ENCODE peak calls at places on chromosome 15, in ten cellular contexts. One of them, this sample, is unnamed.

GRCh38 chr15:85482896-85483295 is 102.5 kb downstream of the AKAP13 start:
- DNase-seq in choroid plexus epithelial cell: peak; percentile 83
- DNase-seq in Peyer's patch: no peak
- DNase-seq in fibroblast of lung: peak; percentile 85
- DNase-seq in fibroblast of mammary gland: peak; percentile 90
- DNase-seq in right atrium auricular region: no peak
- DNase-seq in Caco-2: no peak
- DNase-seq in retinal pigment epithelial cell: no peak
- DNase-seq in breast epithelium: no peak
- DNase-seq in colonic mucosa: no peak
- DNase-seq in this sample: peak; percentile 56

GRCh38 chr15:99477745-99478525 is 87.8 kb upstream of the MEF2A start:
- DNase-seq in choroid plexus epithelial cell: no peak
- DNase-seq in Peyer's patch: no peak
- DNase-seq in fibroblast of lung: no peak
- DNase-seq in fibroblast of mammary gland: no peak
- DNase-seq in right atrium auricular region: peak; percentile 58
- DNase-seq in Caco-2: no peak
- DNase-seq in retinal pigment epithelial cell: no peak
- DNase-seq in breast epithelium: no peak
- DNase-seq in colonic mucosa: no peak
- DNase-seq in this sample: no peak

GRCh38 chr15:40104865-40105516 is 3.7 kb downstream of the BMF start:
- DNase-seq in choroid plexus epithelial cell: peak; percentile 90
- DNase-seq in Peyer's patch: peak; percentile 92
- DNase-seq in fibroblast of lung: peak; percentile 88
- DNase-seq in fibroblast of mammary gland: peak; percentile 78
- DNase-seq in right atrium auricular region: peak; percentile 92
- DNase-seq in Caco-2: peak; percentile 82
- DNase-seq in retinal pigment epithelial cell: no peak
- DNase-seq in breast epithelium: peak; percentile 85
- DNase-seq in colonic mucosa: peak; percentile 94
- DNase-seq in this sample: peak; percentile 88

GRCh38 chr15:84023636-84024035 is 211.9 kb upstream of the GOLGA6L4 start:
- DNase-seq in choroid plexus epithelial cell: peak; percentile 63
- DNase-seq in Peyer's patch: no peak
- DNase-seq in fibroblast of lung: peak; percentile 63
- DNase-seq in fibroblast of mammary gland: peak; percentile 62
- DNase-seq in right atrium auricular region: no peak
- DNase-seq in Caco-2: no peak
- DNase-seq in retinal pigment epithelial cell: no peak
- DNase-seq in breast epithelium: no peak
- DNase-seq in colonic mucosa: peak; percentile 26
- DNase-seq in this sample: peak; percentile 66

GRCh38 chr15:86164222-86164898 is 84.7 kb downstream of the AGBL1 start:
- DNase-seq in choroid plexus epithelial cell: no peak
- DNase-seq in Peyer's patch: no peak
- DNase-seq in fibroblast of lung: no peak
- DNase-seq in fibroblast of mammary gland: peak; percentile 0
- DNase-seq in right atrium auricular region: no peak
- DNase-seq in Caco-2: no peak
- DNase-seq in retinal pigment epithelial cell: peak; percentile 25
- DNase-seq in breast epithelium: no peak
- DNase-seq in colonic mucosa: no peak
- DNase-seq in this sample: no peak

GRCh38 chr15:57321973-57322601 is 54.2 kb upstream of the CGNL1 start:
- DNase-seq in choroid plexus epithelial cell: no peak
- DNase-seq in Peyer's patch: no peak
- DNase-seq in fibroblast of lung: no peak
- DNase-seq in fibroblast of mammary gland: no peak
- DNase-seq in right atrium auricular region: no peak
- DNase-seq in Caco-2: no peak
- DNase-seq in retinal pigment epithelial cell: no peak
- DNase-seq in breast epithelium: no peak
- DNase-seq in colonic mucosa: no peak
- DNase-seq in this sample: no peak

GRCh38 chr15:89243046-89243690 is 611 bp upstream of the FANCI start:
- DNase-seq in choroid plexus epithelial cell: peak; percentile 37
- DNase-seq in Peyer's patch: no peak
- DNase-seq in fibroblast of lung: peak; percentile 54
- DNase-seq in fibroblast of mammary gland: peak; percentile 53
- DNase-seq in right atrium auricular region: no peak
- DNase-seq in Caco-2: no peak
- DNase-seq in retinal pigment epithelial cell: no peak
- DNase-seq in breast epithelium: no peak
- DNase-seq in colonic mucosa: no peak
- DNase-seq in this sample: peak; percentile 49

GRCh38 chr15:85772668-85773067 is 22.1 kb downstream of the KLHL25 start:
- DNase-seq in choroid plexus epithelial cell: no peak
- DNase-seq in Peyer's patch: no peak
- DNase-seq in fibroblast of lung: no peak
- DNase-seq in fibroblast of mammary gland: no peak
- DNase-seq in right atrium auricular region: no peak
- DNase-seq in Caco-2: no peak
- DNase-seq in retinal pigment epithelial cell: no peak
- DNase-seq in breast epithelium: peak; percentile 69
- DNase-seq in colonic mucosa: peak; percentile 52
- DNase-seq in this sample: no peak

DNA sequence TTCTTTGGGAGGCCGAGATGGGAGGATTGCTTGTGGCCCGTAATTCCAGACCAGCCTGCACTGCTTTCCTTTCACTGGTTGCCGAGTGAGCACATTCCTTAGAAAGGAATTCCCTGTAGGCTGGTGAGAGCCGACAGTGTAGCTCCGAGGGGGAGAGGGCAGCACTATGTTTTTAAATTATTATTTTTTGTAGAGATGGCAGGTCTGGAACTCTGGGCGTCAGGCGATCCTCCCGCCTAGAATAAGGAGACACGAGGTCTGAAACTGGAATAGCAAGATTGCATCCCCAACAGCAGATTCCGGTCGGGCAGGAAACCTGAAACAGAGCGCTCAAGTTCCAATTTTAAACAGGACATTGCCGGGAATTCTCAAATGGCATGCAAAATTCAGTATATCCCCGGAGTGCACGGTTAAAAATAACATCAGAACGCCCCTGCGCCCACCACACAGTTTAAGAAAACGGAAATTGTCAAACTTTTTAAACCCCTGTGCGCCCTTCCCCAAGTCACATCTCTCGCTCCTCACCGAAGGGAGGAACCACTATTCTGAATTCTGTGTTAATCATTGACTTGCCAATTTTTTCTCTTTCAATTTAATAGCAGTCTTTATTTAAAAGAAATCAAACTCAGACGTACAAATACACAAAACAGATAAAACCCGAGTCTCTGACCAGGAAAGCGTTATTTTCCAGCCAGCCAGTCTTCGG is 637 bp upstream of the RNU5B-1 start:
- DNase-seq in choroid plexus epithelial cell: peak; percentile 71
- DNase-seq in Peyer's patch: peak; percentile 67
- DNase-seq in fibroblast of lung: peak; percentile 68
- DNase-seq in fibroblast of mammary gland: peak; percentile 57
- DNase-seq in right atrium auricular region: peak; percentile 82
- DNase-seq in Caco-2: peak; percentile 66
- DNase-seq in retinal pigment epithelial cell: no peak
- DNase-seq in breast epithelium: peak; percentile 59
- DNase-seq in colonic mucosa: peak; percentile 66
- DNase-seq in this sample: peak; percentile 60
- H3K4me3 ChIP-seq in choroid plexus epithelial cell: peak overlapping the region; percentile 61
- H3K4me3 ChIP-seq in Peyer's patch: peak overlapping the region; percentile 43
- H3K4me3 ChIP-seq in fibroblast of lung: peak overlapping the region; percentile 34
- H3K4me3 ChIP-seq in fibroblast of mammary gland: peak overlapping the region; percentile 48
- H3K4me3 ChIP-seq in right atrium auricular region: peak overlapping the region; percentile 61
- H3K4me3 ChIP-seq in Caco-2: peak overlapping the region; percentile 41
- H3K4me3 ChIP-seq in retinal pigment epithelial cell: peak overlapping the region; percentile 61
- H3K4me3 ChIP-seq in breast epithelium: peak overlapping the region; percentile 60
- H3K4me3 ChIP-seq in colonic mucosa: peak overlapping the region; percentile 42
- H3K4me3 ChIP-seq in this sample: peak overlapping the region; percentile 42

GRCh38 chr15:36808401-36809160 is 229.2 kb downstream of the CDIN1 start:
- DNase-seq in choroid plexus epithelial cell: peak; percentile 60
- DNase-seq in Peyer's patch: no peak
- DNase-seq in fibroblast of lung: no peak
- DNase-seq in fibroblast of mammary gland: no peak
- DNase-seq in right atrium auricular region: no peak
- DNase-seq in Caco-2: no peak
- DNase-seq in retinal pigment epithelial cell: no peak
- DNase-seq in breast epithelium: no peak
- DNase-seq in colonic mucosa: no peak
- DNase-seq in this sample: peak; percentile 38

GRCh38 chr15:36811903-36812302 is 232.5 kb downstream of the CDIN1 start:
- DNase-seq in choroid plexus epithelial cell: no peak
- DNase-seq in Peyer's patch: no peak
- DNase-seq in fibroblast of lung: no peak
- DNase-seq in fibroblast of mammary gland: no peak
- DNase-seq in right atrium auricular region: no peak
- DNase-seq in Caco-2: no peak
- DNase-seq in retinal pigment epithelial cell: no peak
- DNase-seq in breast epithelium: no peak
- DNase-seq in colonic mucosa: no peak
- DNase-seq in this sample: no peak

GRCh38 chr15:36809380-36809779 is 230.0 kb downstream of the CDIN1 start:
- DNase-seq in choroid plexus epithelial cell: no peak
- DNase-seq in Peyer's patch: no peak
- DNase-seq in fibroblast of lung: no peak
- DNase-seq in fibroblast of mammary gland: no peak
- DNase-seq in right atrium auricular region: no peak
- DNase-seq in Caco-2: no peak
- DNase-seq in retinal pigment epithelial cell: no peak
- DNase-seq in breast epithelium: no peak
- DNase-seq in colonic mucosa: no peak
- DNase-seq in this sample: no peak

GRCh38 chr15:36814085-36814484 is 234.7 kb downstream of the CDIN1 start:
- DNase-seq in choroid plexus epithelial cell: no peak
- DNase-seq in Peyer's patch: no peak
- DNase-seq in fibroblast of lung: no peak
- DNase-seq in fibroblast of mammary gland: no peak
- DNase-seq in right atrium auricular region: no peak
- DNase-seq in Caco-2: no peak
- DNase-seq in retinal pigment epithelial cell: no peak
- DNase-seq in breast epithelium: no peak
- DNase-seq in colonic mucosa: no peak
- DNase-seq in this sample: no peak

DNA sequence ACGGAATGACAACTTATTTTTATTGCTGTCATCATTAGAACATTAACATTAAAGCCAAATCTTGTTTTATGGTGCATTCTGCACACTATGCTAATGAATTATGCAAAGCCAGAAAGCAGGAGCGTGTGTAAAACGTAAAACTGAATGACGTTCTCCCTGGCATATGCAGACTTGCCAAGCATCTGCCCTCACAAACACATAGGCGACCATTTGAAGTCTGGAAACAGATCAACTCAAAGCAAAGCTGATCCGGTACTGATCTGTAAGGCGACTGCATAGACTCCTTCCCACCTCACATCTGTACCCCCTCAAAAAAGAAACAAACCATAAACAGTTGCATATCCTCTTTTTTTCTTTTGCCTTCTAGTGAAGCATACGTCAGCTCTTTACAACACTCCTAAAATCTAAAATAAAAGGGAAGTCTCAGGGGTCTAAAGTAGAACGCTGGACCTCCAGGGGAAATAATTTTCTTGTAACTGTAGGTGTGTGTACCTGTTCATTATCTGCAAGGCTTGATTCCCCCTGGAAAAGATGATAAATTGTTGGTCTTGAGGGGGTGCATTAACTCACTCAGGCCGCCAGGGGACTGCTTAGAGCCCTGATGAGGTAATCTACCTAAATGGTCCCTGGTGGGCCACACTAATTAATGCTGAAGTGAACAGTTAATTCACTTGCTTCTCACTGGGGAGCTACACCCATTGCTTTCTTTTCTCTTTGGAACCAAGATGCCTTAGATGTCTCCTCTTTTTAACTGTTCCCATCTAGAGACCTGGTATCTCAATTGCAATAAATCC is 231.4 kb downstream of the CDIN1 start:
- DNase-seq in choroid plexus epithelial cell: no peak
- DNase-seq in Peyer's patch: no peak
- DNase-seq in fibroblast of lung: no peak
- DNase-seq in fibroblast of mammary gland: no peak
- DNase-seq in right atrium auricular region: no peak
- DNase-seq in Caco-2: no peak
- DNase-seq in retinal pigment epithelial cell: no peak
- DNase-seq in breast epithelium: no peak
- DNase-seq in colonic mucosa: no peak
- DNase-seq in this sample: no peak
- TF ChIP-seq CTCF in choroid plexus epithelial cell: peak; percentile 44
- TF ChIP-seq CTCF in Peyer's patch: no peak
- TF ChIP-seq CTCF in fibroblast of lung: no peak
- TF ChIP-seq CTCF in fibroblast of mammary gland: peak; percentile 31
- TF ChIP-seq CTCF in right atrium auricular region: no peak
- TF ChIP-seq CTCF in Caco-2: peak; percentile 45
- TF ChIP-seq CTCF in retinal pigment epithelial cell: peak; percentile 38
- TF ChIP-seq CTCF in breast epithelium: no peak
- TF ChIP-seq CTCF in colonic mucosa: no peak
- TF ChIP-seq CTCF in this sample: peak; percentile 30

DNA sequence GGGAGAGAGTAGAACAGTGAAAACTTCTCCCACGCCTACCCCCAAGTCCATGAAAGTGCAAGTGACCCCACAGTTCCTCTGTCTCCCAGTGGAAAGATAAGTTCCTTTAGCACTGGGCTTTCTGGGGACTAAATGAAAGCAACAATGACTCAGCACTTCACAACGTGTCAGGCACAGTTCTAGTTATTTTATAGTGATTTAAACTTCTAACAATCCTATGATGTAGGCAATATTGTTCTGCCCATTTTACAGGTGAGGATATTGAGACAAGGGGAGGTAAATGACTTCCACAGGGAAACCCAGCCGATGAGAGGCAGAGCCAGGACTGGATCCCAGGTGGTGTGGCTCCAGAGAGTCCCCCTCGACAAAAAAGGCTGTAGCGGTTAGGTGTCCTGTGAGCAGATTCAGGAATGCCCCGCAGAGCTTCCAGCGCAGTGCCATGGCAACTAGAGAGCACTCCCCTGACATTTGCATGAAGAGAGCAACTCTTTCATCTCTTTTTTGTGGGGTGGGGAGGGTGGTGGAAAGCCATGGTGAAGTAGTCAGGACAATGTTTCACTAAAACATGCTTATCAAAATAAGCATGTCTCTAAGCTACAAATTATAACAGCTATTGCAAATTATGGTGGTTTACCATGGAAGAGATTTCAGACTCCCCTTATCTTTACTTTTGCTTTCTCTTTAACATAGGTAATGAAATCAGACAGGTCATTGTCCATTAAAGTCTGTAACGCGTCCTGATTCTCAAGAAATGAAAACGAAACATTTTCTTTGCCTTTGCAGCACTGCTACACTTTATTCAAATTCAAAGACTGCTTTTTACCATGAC is 62.1 kb downstream of the NR2F2 start:
- DNase-seq in choroid plexus epithelial cell: no peak
- DNase-seq in Peyer's patch: no peak
- DNase-seq in fibroblast of lung: no peak
- DNase-seq in fibroblast of mammary gland: no peak
- DNase-seq in right atrium auricular region: no peak
- DNase-seq in Caco-2: no peak
- DNase-seq in retinal pigment epithelial cell: no peak
- DNase-seq in breast epithelium: no peak
- DNase-seq in colonic mucosa: no peak
- DNase-seq in this sample: no peak
- H3K4me3 ChIP-seq in choroid plexus epithelial cell: no peak overlapping the region
- H3K4me3 ChIP-seq in Peyer's patch: no peak overlapping the region
- H3K4me3 ChIP-seq in fibroblast of lung: no peak overlapping the region
- H3K4me3 ChIP-seq in fibroblast of mammary gland: no peak overlapping the region
- H3K4me3 ChIP-seq in right atrium auricular region: no peak overlapping the region
- H3K4me3 ChIP-seq in Caco-2: no peak overlapping the region
- H3K4me3 ChIP-seq in retinal pigment epithelial cell: no peak overlapping the region
- H3K4me3 ChIP-seq in breast epithelium: no peak overlapping the region
- H3K4me3 ChIP-seq in colonic mucosa: no peak overlapping the region
- H3K4me3 ChIP-seq in this sample: no peak overlapping the region

GRCh38 chr15:75687486-75688277 is 25.0 kb downstream of the CSPG4 start:
- DNase-seq in choroid plexus epithelial cell: no peak
- DNase-seq in Peyer's patch: no peak
- DNase-seq in fibroblast of lung: no peak
- DNase-seq in fibroblast of mammary gland: peak; percentile 34
- DNase-seq in right atrium auricular region: no peak
- DNase-seq in Caco-2: no peak
- DNase-seq in retinal pigment epithelial cell: no peak
- DNase-seq in breast epithelium: no peak
- DNase-seq in colonic mucosa: no peak
- DNase-seq in this sample: no peak
- TF ChIP-seq CTCF in choroid plexus epithelial cell: no peak
- TF ChIP-seq CTCF in Peyer's patch: no peak
- TF ChIP-seq CTCF in fibroblast of lung: no peak
- TF ChIP-seq CTCF in fibroblast of mammary gland: no peak
- TF ChIP-seq CTCF in right atrium auricular region: no peak
- TF ChIP-seq CTCF in Caco-2: no peak
- TF ChIP-seq CTCF in retinal pigment epithelial cell: no peak
- TF ChIP-seq CTCF in breast epithelium: no peak
- TF ChIP-seq CTCF in colonic mucosa: no peak
- TF ChIP-seq CTCF in this sample: no peak

This sample was measured in fibroblast of pulmonary artery.